ENCODE peak calls at places on chromosomes 7 and 10, in eight cellular contexts. U is WERI-Rb-1; J is fibroblast of mammary gland; A is naive thymus-derived CD4-positive, alpha-beta T cell; Q is kidney; T is prostate gland; K is astrocyte; F is GM23338. X is an unnamed sample.

GRCh38 chr7:83347836-83348482 is 185.3 kb upstream of the PCLO start:
- DNase-seq in U (no peak), J (peak), A (no peak), Q (no peak), T (no peak), K (peak), F (no peak), X (peak)

GRCh38 chr7:143385891-143386781 is 5.0 kb downstream of the ZYX start:
- DNase-seq in U (no peak), J (peak), A (peak), Q (peak), T (no peak), K (peak), F (no peak), X (no peak)

GRCh38 chr7:127993317-127993716 is 37.9 kb downstream of the LRRC4 start:
- DNase-seq in U (no peak), J (no peak), A (no peak), Q (no peak), T (no peak), K (no peak), F (no peak), X (no peak)

GRCh38 chr7:30272126-30272525 is 12.3 kb upstream of the ZNRF2 start:
- DNase-seq in U (no peak), J (no peak), A (no peak), Q (no peak), T (no peak), K (no peak), F (no peak), X (no peak)

GRCh38 chr10:10785627-10786333 is 231.9 kb upstream of the CELF2 start:
- DNase-seq in U (no peak), J (peak), A (no peak), Q (no peak), T (no peak), K (peak), F (peak), X (peak)

GRCh38 chr7:120876922-120877321 is 19.0 kb upstream of the TSPAN12 start:
- DNase-seq in U (no peak), J (no peak), A (no peak), Q (no peak), T (no peak), K (no peak), F (no peak), X (peak)

GRCh38 chr10:70477661-70478162 is 855 bp upstream of the PALD1 start:
- DNase-seq in U (no peak), J (no peak), A (peak), Q (peak), T (no peak), K (no peak), F (peak), X (peak)

GRCh38 chr10:58796834-58797233 is 284.2 kb downstream of the BICC1 start:
- DNase-seq in U (no peak), J (no peak), A (no peak), Q (no peak), T (no peak), K (no peak), F (no peak), X (no peak)

GRCh38 chr10:20879136-20879535 is 18.0 kb downstream of the NEBL start:
- DNase-seq in U (no peak), J (no peak), A (no peak), Q (no peak), T (no peak), K (no peak), F (no peak), X (peak)

GRCh38 chr10:6014241-6014761 is 37.0 kb upstream of the IL15RA start:
- DNase-seq in U (peak), J (peak), A (peak), Q (no peak), T (peak), K (peak), F (peak), X (peak)

GRCh38 chr7:25675789-25676474 is 447.6 kb upstream of the NPVF start:
- DNase-seq in U (no peak), J (no peak), A (no peak), Q (no peak), T (peak), K (no peak), F (no peak), X (no peak)

GRCh38 chr7:137146012-137146455 is 197.5 kb downstream of the PTN start:
- DNase-seq in U (no peak), J (peak), A (no peak), Q (no peak), T (no peak), K (peak), F (no peak), X (peak)

GRCh38 chr10:88952647-88953111 is at the start of gene ACTA2:
- DNase-seq in U (no peak), J (peak), A (no peak), Q (peak), T (peak), K (peak), F (no peak), X (no peak)

GRCh38 chr7:14197280-14197679 is 207.8 kb upstream of the ETV1 start:
- DNase-seq in U (no peak), J (peak), A (no peak), Q (no peak), T (no peak), K (peak), F (no peak), X (no peak)

GRCh38 chr10:118002581-118002980 is 44.2 kb downstream of the RAB11FIP2 start:
- DNase-seq in U (no peak), J (peak), A (no peak), Q (no peak), T (no peak), K (no peak), F (no peak), X (no peak)

GRCh38 chr7:12490105-12490688 is 80.3 kb upstream of the SCIN start:
- DNase-seq in U (no peak), J (peak), A (no peak), Q (no peak), T (no peak), K (peak), F (peak), X (peak)

GRCh38 chr7:122887198-122887597 is 938 bp upstream of the CADPS2 start:
- DNase-seq in U (peak), J (peak), A (no peak), Q (peak), T (peak), K (peak), F (peak), X (peak)
- H3K4me3 ChIP-seq in U (peak), J (peak), A (no peak), Q (peak), T (peak), K (peak), F (peak), X (peak)

GRCh38 chr10:102646610-102647432 is 2.5 kb downstream of the TRIM8 start:
- DNase-seq in U (no peak), J (peak), A (peak), Q (peak), T (peak), K (no peak), F (no peak), X (no peak)
- H3K4me3 ChIP-seq in U (peak), J (peak), A (peak), Q (peak), T (peak), K (peak), F (peak), X (peak)

GRCh38 chr10:110865184-110865803 is 6.4 kb upstream of the PDCD4 start:
- DNase-seq in U (peak), J (peak), A (no peak), Q (no peak), T (peak), K (peak), F (no peak), X (peak)
- H3K4me3 ChIP-seq in U (no peak), J (no peak), A (peak), Q (no peak), T (no peak), K (no peak), F (no peak), X (peak)

GRCh38 chr10:100894589-100895294 is 18.0 kb upstream of the SLF2 start:
- DNase-seq in U (no peak), J (no peak), A (no peak), Q (no peak), T (no peak), K (no peak), F (no peak), X (no peak)
- H3K4me3 ChIP-seq in U (no peak), J (no peak), A (no peak), Q (no peak), T (no peak), K (no peak), F (no peak), X (no peak)

DNA sequence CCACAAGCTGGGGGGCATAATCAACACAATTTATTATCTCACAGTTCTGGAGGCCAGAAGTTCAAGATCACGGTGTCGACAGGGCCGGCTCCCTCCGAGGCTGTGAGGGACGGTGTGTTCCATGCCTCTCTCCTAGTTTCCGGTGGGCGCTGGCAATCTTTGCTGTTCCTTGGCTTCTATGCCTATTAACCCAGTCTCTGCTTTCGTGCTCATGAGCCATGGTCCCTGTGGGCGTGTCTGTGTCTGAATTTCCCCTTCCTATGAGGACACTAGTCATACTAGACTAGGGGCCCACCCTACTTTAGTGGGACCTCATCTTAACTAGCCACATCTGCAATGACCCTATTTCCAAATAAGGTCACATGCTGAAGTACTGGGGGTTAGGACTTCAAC is 29.4 kb downstream of the HIPK2 start:
- DNase-seq in U (no peak), J (no peak), A (no peak), Q (no peak), T (no peak), K (no peak), F (no peak), X (no peak)
- H3K4me3 ChIP-seq in U (no peak), J (no peak), A (no peak), Q (no peak), T (no peak), K (no peak), F (no peak), X (no peak)

X was measured in PC-3.